ENCODE peak calls at places on chromosome X, in ten cellular contexts. V is activated naive CD4-positive, alpha-beta T cell treated with anti-CD3 and anti-CD28 coated beads, Interleukin-2, amount 50 U/mL, for 16 hours; B is ELF-1; W is activated CD8-positive, alpha-beta memory T cell treated with anti-CD3 and anti-CD28 coated beads for 1 hour; R is right lobe of liver; N is ACHN; T is cardiac fibroblast; Y is lower leg skin; L is germinal center; S is iPS-NIHi11. A is an unnamed sample.

GRCh38 chrX:101176439-101176838 is 43.1 kb upstream of the DRP2 start:
- DNase-seq in R (no peak), V (no peak), L (no peak), B (no peak), N (no peak), S (no peak), Y (no peak), T (no peak), W (no peak), A (no peak)

GRCh38 chrX:111555559-111555958 is 44.1 kb downstream of the SERTM2 start:
- DNase-seq in W (no peak), B (peak; percentile 36), T (no peak), N (no peak), L (no peak), R (no peak), Y (no peak), S (peak; percentile 3), V (no peak), A (no peak)

GRCh38 chrX:68876731-68877130 is 47.9 kb downstream of the EFNB1 start:
- DNase-seq in W (no peak), S (no peak), R (no peak), L (no peak), Y (no peak), B (peak; percentile 62), T (no peak), N (no peak), V (no peak), A (no peak)

GRCh38 chrX:136065044-136065671 is 79.9 kb downstream of the SLC9A6 start:
- DNase-seq in S (no peak), R (no peak), Y (no peak), L (no peak), B (peak; percentile 48), T (peak; percentile 77), W (no peak), N (peak; percentile 9), V (peak; percentile 11), A (peak; percentile 75)

GRCh38 chrX:136689441-136689840 is 41.5 kb downstream of the CD40LG start:
- DNase-seq in R (no peak), B (peak; percentile 74), L (no peak), S (peak; percentile 20), W (no peak), V (no peak), T (no peak), Y (no peak), N (no peak), A (no peak)

GRCh38 chrX:102765794-102766193 is 45.3 kb downstream of the GPRASP3 start:
- DNase-seq in L (no peak), B (no peak), T (peak; percentile 46), N (peak; percentile 46), R (no peak), W (no peak), V (no peak), S (no peak), Y (peak; percentile 19), A (peak; percentile 74)

GRCh38 chrX:69165116-69165651 is at the start of gene PJA1:
- DNase-seq in L (peak; percentile 65), V (peak; percentile 78), T (peak; percentile 67), Y (peak; percentile 43), B (peak; percentile 82), W (peak; percentile 12), S (peak; percentile 73), R (peak; percentile 75), N (peak; percentile 52), A (peak; percentile 70)

GRCh38 chrX:31021537-31021936 is 50.3 kb downstream of the FTHL17 start:
- DNase-seq in W (no peak), V (no peak), T (no peak), Y (no peak), S (no peak), B (no peak), R (no peak), L (no peak), N (no peak), A (no peak)

GRCh38 chrX:7088968-7089615 is 58.4 kb upstream of the STS start:
- DNase-seq in N (no peak), S (peak; percentile 10), Y (no peak), L (peak; percentile 13), R (peak; percentile 61), V (peak; percentile 45), B (peak; percentile 50), T (no peak), W (no peak), A (peak; percentile 17)

GRCh38 chrX:39431893-39432292 is 630.6 kb downstream of the MID1IP1 start:
- DNase-seq in B (no peak), S (no peak), L (no peak), R (no peak), N (no peak), W (no peak), Y (no peak), V (no peak), T (no peak), A (no peak)

GRCh38 chrX:12007881-12008280 is 130.4 kb upstream of the FRMPD4 start:
- DNase-seq in R (no peak), W (no peak), B (no peak), Y (no peak), L (no peak), N (peak; percentile 76), S (no peak), V (no peak), T (peak; percentile 86), A (peak; percentile 24)

GRCh38 chrX:131703646-131704045 is 159.8 kb downstream of the OR13H1 start:
- DNase-seq in R (no peak), Y (no peak), W (no peak), T (no peak), N (no peak), L (no peak), B (peak; percentile 75), V (no peak), S (no peak), A (no peak)

GRCh38 chrX:16745659-16746058 is 26.2 kb downstream of the SYAP1 start:
- DNase-seq in N (no peak), L (no peak), R (no peak), V (no peak), W (no peak), S (no peak), B (no peak), Y (no peak), T (no peak), A (no peak)

GRCh38 chrX:140815868-140816267 is 106.3 kb downstream of the LINC00632 start:
- DNase-seq in Y (no peak), L (no peak), W (no peak), T (peak; percentile 52), V (no peak), S (no peak), R (no peak), N (no peak), B (peak; percentile 17), A (no peak)

GRCh38 chrX:78123190-78123589 is 16.3 kb downstream of the TAF9B start:
- DNase-seq in W (no peak), V (peak; percentile 34), B (no peak), N (peak; percentile 45), S (no peak), R (no peak), L (no peak), T (peak; percentile 57), Y (no peak), A (peak; percentile 9)

GRCh38 chrX:57227691-57228090 is 58.8 kb upstream of the FAAH2 start:
- DNase-seq in Y (no peak), T (no peak), S (no peak), L (no peak), W (no peak), B (peak; percentile 74), V (no peak), N (no peak), R (no peak), A (no peak)

GRCh38 chrX:110402091-110402854 is 43.6 kb downstream of the RTL9 start:
- DNase-seq in V (no peak), B (peak; percentile 84), L (no peak), W (no peak), R (no peak), Y (peak; percentile 64), T (peak; percentile 78), S (no peak), N (no peak), A (no peak)

GRCh38 chrX:108261541-108262218 is 170.1 kb downstream of the ATG4A start:
- DNase-seq in N (no peak), V (no peak), T (peak; percentile 83), S (no peak), L (no peak), W (no peak), B (no peak), R (no peak), Y (no peak), A (peak; percentile 21)

GRCh38 chrX:25650216-25650615 is 487.9 kb upstream of the MAGEB18 start:
- DNase-seq in V (no peak), Y (no peak), B (no peak), R (no peak), T (peak; percentile 53), L (no peak), W (no peak), S (no peak), N (no peak), A (no peak)

GRCh38 chrX:39149761-39150160 is 348.5 kb downstream of the MID1IP1 start:
- DNase-seq in N (peak; percentile 17), W (no peak), B (peak; percentile 94), R (peak; percentile 65), Y (peak; percentile 51), L (peak; percentile 14), T (peak; percentile 63), V (peak; percentile 63), S (peak; percentile 46), A (peak; percentile 50)

GRCh38 chrX:55011294-55011693 is 11.1 kb downstream of the APEX2 start:
- DNase-seq in N (no peak), W (no peak), Y (no peak), V (no peak), R (no peak), L (no peak), S (peak; percentile 15), T (peak; percentile 8), B (no peak), A (peak; percentile 5)

GRCh38 chrX:50579955-50580354 is 109.3 kb upstream of the DGKK start:
- DNase-seq in Y (peak; percentile 16), R (no peak), W (no peak), V (peak; percentile 11), B (peak; percentile 73), N (peak; percentile 50), T (peak; percentile 73), S (peak; percentile 51), L (peak; percentile 10), A (peak; percentile 76)

GRCh38 chrX:132463411-132463810 is 25.4 kb downstream of the MBNL3 start:
- DNase-seq in T (peak; percentile 41), V (no peak), R (no peak), Y (no peak), W (no peak), S (peak; percentile 15), B (peak; percentile 35), L (no peak), N (no peak), A (peak; percentile 8)

GRCh38 chrX:99117011-99117410 is 1293.1 kb downstream of the PCDH19 start:
- DNase-seq in Y (no peak), V (no peak), T (no peak), B (no peak), S (no peak), W (no peak), N (no peak), R (no peak), L (no peak), A (no peak)

GRCh38 chrX:108163333-108164082 is 71.9 kb downstream of the ATG4A start:
- DNase-seq in L (no peak), R (no peak), B (no peak), T (no peak), Y (no peak), S (no peak), V (no peak), W (no peak), N (no peak), A (no peak)

GRCh38 chrX:2545144-2545543 is 44.4 kb upstream of the DHRSX start:
- DNase-seq in R (no peak), W (no peak), L (no peak), T (no peak), Y (no peak), N (no peak), B (no peak), V (no peak), S (no peak), A (no peak)

GRCh38 chrX:72572248-72573157 is at the start of gene HDAC8:
- DNase-seq in W (peak; percentile 6), Y (peak; percentile 41), L (peak; percentile 31), V (peak; percentile 41), N (peak; percentile 63), B (peak; percentile 90), S (peak; percentile 53), R (peak; percentile 70), T (peak; percentile 91), A (peak; percentile 84)

GRCh38 chrX:71541546-71542022 is 8.7 kb downstream of the OGT start:
- DNase-seq in B (no peak), Y (no peak), T (peak; percentile 77), N (no peak), S (no peak), L (no peak), V (peak; percentile 22), W (no peak), R (no peak), A (peak; percentile 55)

A was measured in dermis blood vessel endothelial cell.